ENCODE peak calls at places on chromosomes 13 and 19, in four cellular contexts. C is H9, V is H1, Y is mesenchymal stem cell. I is an unnamed sample. For H3K4me1, the result is how much of the 10 kb centered on the place peaks cover.

GRCh38 chr13:100808848-100809247 is 134.3 kb upstream of the TMTC4 start:
- DNase-seq in Y (no peak), V (no peak), C (no peak), I (peak)

GRCh38 chr19:55175117-55175867 is 4.8 kb downstream of the SYT5 start:
- DNase-seq in V (no peak), Y (no peak), C (peak), I (no peak)

GRCh38 chr19:17933414-17934129 is 757 bp downstream of the CCDC124 start:
- DNase-seq in C (no peak), Y (peak), V (no peak), I (no peak)

GRCh38 chr13:98791611-98792010 is 39.1 kb upstream of the SLC15A1 start:
- DNase-seq in Y (no peak), C (no peak), V (no peak), I (no peak)

GRCh38 chr19:10333758-10334339 is 520 bp upstream of the RAVER1 start:
- DNase-seq in Y (no peak), C (no peak), V (no peak), I (no peak)

GRCh38 chr19:5978606-5979552 is 939 bp upstream of the RANBP3 start:
- DNase-seq in V (no peak), Y (no peak), C (no peak), I (no peak)

GRCh38 chr19:30087381-30088138 is 145.5 kb downstream of the URI1 start:
- DNase-seq in V (no peak), C (no peak), Y (no peak), I (no peak)

GRCh38 chr13:103130681-103131210 is 64.5 kb upstream of the SLC10A2 start:
- DNase-seq in C (no peak), V (no peak), Y (no peak), I (no peak)

GRCh38 chr19:2628597-2628996 is 73.9 kb downstream of the GNG7 start:
- DNase-seq in Y (no peak), V (no peak), C (no peak), I (no peak)
- H3K4me1 ChIP-seq in Y (under half), V (under half), C (under half), I (under half)

DNA sequence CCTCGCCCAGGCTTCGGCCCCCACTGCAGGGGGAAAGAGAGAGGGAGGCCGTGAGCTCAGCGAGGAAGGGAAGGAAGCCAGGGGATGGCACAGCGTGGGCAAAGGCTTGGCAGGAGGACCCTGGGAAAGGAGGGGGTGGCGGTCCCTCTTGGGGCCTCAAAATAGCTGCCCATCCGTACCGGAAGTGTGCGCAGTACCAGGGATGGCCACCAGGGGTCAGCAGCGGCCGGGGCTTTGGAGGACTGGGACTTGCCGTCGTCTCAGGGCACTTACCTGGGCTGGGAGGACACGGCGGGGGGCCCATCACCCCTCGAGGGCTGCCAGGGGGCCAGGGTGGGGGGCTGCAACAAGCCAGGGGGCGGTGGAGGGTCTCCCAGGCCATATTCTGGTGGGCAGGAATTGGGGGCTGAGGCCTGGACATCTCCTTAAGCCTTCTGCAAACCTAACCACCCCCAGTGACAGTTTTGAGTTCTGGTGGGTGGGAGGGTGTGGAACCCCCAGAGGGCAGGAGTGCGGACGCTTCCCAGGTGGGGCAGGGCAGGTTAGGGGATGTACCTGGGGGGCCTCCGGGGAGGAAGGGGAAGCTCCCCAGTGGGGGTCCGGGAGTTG is 7.8 kb upstream of the TMEM161A start:
- DNase-seq in V (peak), C (peak), Y (peak), I (peak)
- H2BK12ac ChIP-seq in V (no peak), C (no peak), Y (no peak), I (no peak)

GRCh38 chr19:49677232-49677881 is at the start of gene PRMT1:
- DNase-seq in V (no peak), Y (no peak), C (peak), I (no peak)

GRCh38 chr19:49677901-49678674 is 1.0 kb downstream of the PRMT1 start:
- DNase-seq in V (peak), C (peak), Y (peak), I (peak)

GRCh38 chr19:49676136-49676689 is 858 bp upstream of the PRMT1 start:
- DNase-seq in Y (peak), V (peak), C (peak), I (peak)

GRCh38 chr19:49678970-49679831 is 2.1 kb downstream of the PRMT1 start:
- DNase-seq in Y (no peak), C (no peak), V (no peak), I (no peak)

GRCh38 chr19:49676690-49677231 is 310 bp upstream of the PRMT1 start:
- DNase-seq in Y (peak), C (peak), V (peak), I (peak)
- H2BK15ac ChIP-seq in Y (no peak), C (no peak), V (no peak), I (no peak)

GRCh38 chr13:46617382-46617781 is 64.4 kb downstream of the LRCH1 start:
- DNase-seq in C (no peak), Y (no peak), V (no peak), I (no peak)
- H3K4me1 ChIP-seq in C (under half), Y (under half), V (under half), I (under half)

I was measured in neuronal stem cell.